ENCODE peak calls at places on chromosomes 3 and 15, in nine cellular contexts. One of them, this sample, is unnamed.
A peak's percentile ranks its signal among the peaks of the same experiment; 100 is the strongest.

GRCh38 chr15:84950570-84951111 is 31.0 kb upstream of the PDE8A start:
- DNase-seq in PC-9: no peak
- DNase-seq in IMR-90: no peak
- DNase-seq in fibroblast of lung: no peak
- DNase-seq in endothelial cell of umbilical vein: no peak
- DNase-seq in HCT116: no peak
- DNase-seq in K562: peak; percentile 61
- DNase-seq in GM23338: no peak
- DNase-seq in neural progenitor cell: no peak
- DNase-seq in this sample: no peak

GRCh38 chr3:127535901-127536817 is 54.4 kb downstream of the TPRA1 start:
- DNase-seq in IMR-90: no peak
- DNase-seq in endothelial cell of umbilical vein: no peak
- DNase-seq in PC-9: no peak
- DNase-seq in GM23338: no peak
- DNase-seq in fibroblast of lung: no peak
- DNase-seq in K562: no peak
- DNase-seq in HCT116: no peak
- DNase-seq in neural progenitor cell: no peak
- DNase-seq in this sample: no peak

GRCh38 chr15:70068783-70069565 is 28.7 kb downstream of the TLE3 start:
- DNase-seq in IMR-90: no peak
- DNase-seq in GM23338: no peak
- DNase-seq in PC-9: no peak
- DNase-seq in neural progenitor cell: no peak
- DNase-seq in HCT116: no peak
- DNase-seq in endothelial cell of umbilical vein: no peak
- DNase-seq in fibroblast of lung: no peak
- DNase-seq in K562: no peak
- DNase-seq in this sample: no peak

GRCh38 chr15:81484076-81484475 is 110.1 kb upstream of the TMC3 start:
- DNase-seq in GM23338: no peak
- DNase-seq in HCT116: no peak
- DNase-seq in fibroblast of lung: no peak
- DNase-seq in IMR-90: no peak
- DNase-seq in PC-9: no peak
- DNase-seq in neural progenitor cell: no peak
- DNase-seq in endothelial cell of umbilical vein: no peak
- DNase-seq in K562: no peak
- DNase-seq in this sample: no peak

GRCh38 chr3:134294302-134294925 is 43.8 kb upstream of the RYK start:
- DNase-seq in PC-9: no peak
- DNase-seq in IMR-90: no peak
- DNase-seq in neural progenitor cell: no peak
- DNase-seq in GM23338: no peak
- DNase-seq in endothelial cell of umbilical vein: no peak
- DNase-seq in fibroblast of lung: no peak
- DNase-seq in HCT116: no peak
- DNase-seq in K562: no peak
- DNase-seq in this sample: no peak

GRCh38 chr3:192816274-192816853 is 89.0 kb upstream of the FGF12 start:
- DNase-seq in GM23338: peak; percentile 72
- DNase-seq in endothelial cell of umbilical vein: peak; percentile 68
- DNase-seq in K562: peak; percentile 17
- DNase-seq in neural progenitor cell: peak; percentile 55
- DNase-seq in PC-9: peak; percentile 29
- DNase-seq in fibroblast of lung: peak; percentile 75
- DNase-seq in HCT116: peak; percentile 33
- DNase-seq in IMR-90: peak; percentile 73
- DNase-seq in this sample: no peak

GRCh38 chr15:74995779-74996765 is 709 bp downstream of the SCAMP5 start:
- DNase-seq in fibroblast of lung: no peak
- DNase-seq in PC-9: no peak
- DNase-seq in K562: no peak
- DNase-seq in IMR-90: no peak
- DNase-seq in GM23338: peak; percentile 74
- DNase-seq in endothelial cell of umbilical vein: no peak
- DNase-seq in HCT116: no peak
- DNase-seq in neural progenitor cell: peak; percentile 66
- DNase-seq in this sample: no peak

GRCh38 chr3:50050361-50050760 is 38.4 kb upstream of the RBM5 start:
- DNase-seq in PC-9: no peak
- DNase-seq in HCT116: no peak
- DNase-seq in neural progenitor cell: no peak
- DNase-seq in GM23338: no peak
- DNase-seq in fibroblast of lung: peak; percentile 79
- DNase-seq in endothelial cell of umbilical vein: peak; percentile 53
- DNase-seq in IMR-90: peak; percentile 83
- DNase-seq in K562: no peak
- DNase-seq in this sample: peak; percentile 86

GRCh38 chr3:12629560-12629959 is 34.4 kb downstream of the RAF1 start:
- DNase-seq in K562: no peak
- DNase-seq in neural progenitor cell: no peak
- DNase-seq in HCT116: no peak
- DNase-seq in GM23338: no peak
- DNase-seq in fibroblast of lung: peak; percentile 60
- DNase-seq in IMR-90: peak; percentile 59
- DNase-seq in PC-9: no peak
- DNase-seq in endothelial cell of umbilical vein: no peak
- DNase-seq in this sample: peak; percentile 27

GRCh38 chr15:39591896-39592315 is 11.0 kb downstream of the THBS1 start:
- DNase-seq in PC-9: no peak
- DNase-seq in endothelial cell of umbilical vein: no peak
- DNase-seq in neural progenitor cell: no peak
- DNase-seq in IMR-90: peak; percentile 46
- DNase-seq in K562: no peak
- DNase-seq in fibroblast of lung: no peak
- DNase-seq in HCT116: no peak
- DNase-seq in GM23338: no peak
- DNase-seq in this sample: no peak

DNA sequence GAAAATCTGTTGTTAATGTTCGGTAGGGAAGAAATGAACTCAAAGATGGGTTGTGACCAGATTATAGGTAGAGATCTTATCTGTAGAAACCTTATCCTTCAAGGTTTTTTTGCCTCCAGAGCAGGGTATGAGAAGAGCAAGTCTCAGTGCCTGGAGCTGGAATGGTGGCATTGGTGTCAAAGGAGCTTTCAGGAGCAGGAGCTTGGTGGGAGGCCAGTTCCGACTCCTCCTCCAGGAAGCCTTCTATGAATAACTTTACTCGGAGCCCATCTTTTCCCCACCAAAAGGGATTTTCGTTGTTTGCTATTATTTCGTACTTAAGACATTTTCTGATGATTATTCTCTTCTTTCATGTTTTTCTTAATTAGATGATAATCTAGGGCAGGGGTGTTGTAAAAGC is 91.8 kb downstream of the GHSR start:
- DNase-seq in IMR-90: no peak
- DNase-seq in HCT116: no peak
- DNase-seq in neural progenitor cell: no peak
- DNase-seq in PC-9: no peak
- DNase-seq in GM23338: no peak
- DNase-seq in fibroblast of lung: no peak
- DNase-seq in K562: no peak
- DNase-seq in endothelial cell of umbilical vein: no peak
- DNase-seq in this sample: no peak
- H3K36me3 ChIP-seq in IMR-90: peaks cover 29% of the 10 kb centered on the region
- H3K36me3 ChIP-seq in HCT116: peaks cover 3% of the 10 kb centered on the region
- H3K36me3 ChIP-seq in neural progenitor cell: no peaks in the 10 kb centered on the region
- H3K36me3 ChIP-seq in PC-9: peaks cover 77% of the 10 kb centered on the region
- H3K36me3 ChIP-seq in GM23338: no peaks in the 10 kb centered on the region
- H3K36me3 ChIP-seq in fibroblast of lung: peaks cover 5% of the 10 kb centered on the region
- H3K36me3 ChIP-seq in K562: peaks cover 54% of the 10 kb centered on the region
- H3K36me3 ChIP-seq in endothelial cell of umbilical vein: peaks cover 25% of the 10 kb centered on the region
- H3K36me3 ChIP-seq in this sample: peaks cover 29% of the 10 kb centered on the region

GRCh38 chr15:64842099-64842940 is 605 bp downstream of the PLEKHO2 start:
- DNase-seq in endothelial cell of umbilical vein: peak; percentile 48
- DNase-seq in neural progenitor cell: peak; percentile 42
- DNase-seq in HCT116: no peak
- DNase-seq in GM23338: peak; percentile 37
- DNase-seq in fibroblast of lung: no peak
- DNase-seq in K562: no peak
- DNase-seq in IMR-90: peak; percentile 24
- DNase-seq in PC-9: no peak
- DNase-seq in this sample: no peak

GRCh38 chr15:64844576-64845140 is 2.9 kb downstream of the PLEKHO2 start:
- DNase-seq in endothelial cell of umbilical vein: no peak
- DNase-seq in neural progenitor cell: peak; percentile 39
- DNase-seq in K562: no peak
- DNase-seq in fibroblast of lung: no peak
- DNase-seq in HCT116: no peak
- DNase-seq in GM23338: no peak
- DNase-seq in PC-9: no peak
- DNase-seq in IMR-90: no peak
- DNase-seq in this sample: no peak

GRCh38 chr15:64841258-64842098 is at the start of gene PLEKHO2:
- DNase-seq in endothelial cell of umbilical vein: peak; percentile 93
- DNase-seq in GM23338: peak; percentile 99
- DNase-seq in neural progenitor cell: peak; percentile 98
- DNase-seq in K562: peak; percentile 96
- DNase-seq in HCT116: peak; percentile 73
- DNase-seq in fibroblast of lung: peak; percentile 96
- DNase-seq in PC-9: peak; percentile 92
- DNase-seq in IMR-90: peak; percentile 92
- DNase-seq in this sample: peak; percentile 85

GRCh38 chr15:64843996-64844395 is 2.3 kb downstream of the PLEKHO2 start:
- DNase-seq in fibroblast of lung: no peak
- DNase-seq in HCT116: no peak
- DNase-seq in IMR-90: no peak
- DNase-seq in GM23338: no peak
- DNase-seq in K562: no peak
- DNase-seq in neural progenitor cell: peak; percentile 1
- DNase-seq in PC-9: no peak
- DNase-seq in endothelial cell of umbilical vein: no peak
- DNase-seq in this sample: no peak

DNA sequence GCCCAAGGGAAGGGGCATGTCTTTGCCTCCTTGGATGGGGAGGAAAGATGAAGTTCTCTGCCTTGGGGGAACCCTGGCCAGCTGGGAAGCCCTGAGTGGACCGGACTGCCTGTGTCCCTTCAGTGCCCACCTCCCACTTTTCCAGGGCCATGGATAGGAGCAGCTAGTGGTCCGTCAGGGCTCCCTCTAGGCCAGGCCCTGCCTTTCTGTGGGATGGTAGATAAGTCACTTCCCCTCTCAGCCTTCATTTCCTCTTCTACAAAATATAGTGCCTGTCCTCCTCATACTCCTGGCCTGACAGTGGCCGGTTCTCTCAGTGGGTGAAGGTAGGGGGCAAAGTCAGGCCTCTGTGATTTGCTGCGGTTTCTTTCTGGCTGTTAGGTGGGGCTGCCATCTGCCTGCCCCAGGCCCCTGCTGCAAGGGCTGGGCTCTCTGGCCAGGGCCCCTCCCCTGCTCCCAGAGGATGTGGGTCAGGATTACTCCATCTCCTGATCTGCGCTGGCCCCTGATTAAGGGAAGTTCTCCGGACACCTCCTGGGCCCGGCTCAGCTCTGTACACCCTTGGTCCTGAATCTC is 1.4 kb downstream of the PLEKHO2 start:
- DNase-seq in neural progenitor cell: no peak
- DNase-seq in endothelial cell of umbilical vein: peak; percentile 74
- DNase-seq in HCT116: no peak
- DNase-seq in fibroblast of lung: peak; percentile 64
- DNase-seq in IMR-90: peak; percentile 59
- DNase-seq in K562: no peak
- DNase-seq in PC-9: no peak
- DNase-seq in GM23338: no peak
- DNase-seq in this sample: no peak
- H4K20me1 ChIP-seq in neural progenitor cell: peaks cover 43% of the 10 kb centered on the region
- H4K20me1 ChIP-seq in endothelial cell of umbilical vein: no peaks in the 10 kb centered on the region
- H4K20me1 ChIP-seq in HCT116: no peaks in the 10 kb centered on the region
- H4K20me1 ChIP-seq in fibroblast of lung: peaks cover 4% of the 10 kb centered on the region
- H4K20me1 ChIP-seq in IMR-90: peaks cover 63% of the 10 kb centered on the region
- H4K20me1 ChIP-seq in K562: peaks cover 3% of the 10 kb centered on the region
- H4K20me1 ChIP-seq in PC-9: no peaks in the 10 kb centered on the region
- H4K20me1 ChIP-seq in GM23338: peaks cover 58% of the 10 kb centered on the region
- H4K20me1 ChIP-seq in this sample: peaks cover 58% of the 10 kb centered on the region

GRCh38 chr15:80153900-80154299 is 1.1 kb downstream of the FAH start:
- DNase-seq in PC-9: no peak
- DNase-seq in HCT116: no peak
- DNase-seq in endothelial cell of umbilical vein: no peak
- DNase-seq in GM23338: no peak
- DNase-seq in fibroblast of lung: peak; percentile 51
- DNase-seq in IMR-90: peak; percentile 13
- DNase-seq in neural progenitor cell: no peak
- DNase-seq in K562: peak; percentile 36
- DNase-seq in this sample: no peak
- H3K4me3 ChIP-seq in PC-9: peak overlapping the region; percentile 60
- H3K4me3 ChIP-seq in HCT116: no peak overlapping the region
- H3K4me3 ChIP-seq in endothelial cell of umbilical vein: no peak overlapping the region
- H3K4me3 ChIP-seq in GM23338: peak overlapping the region; percentile 90
- H3K4me3 ChIP-seq in fibroblast of lung: peak overlapping the region; percentile 53
- H3K4me3 ChIP-seq in IMR-90: no peak overlapping the region
- H3K4me3 ChIP-seq in neural progenitor cell: peak overlapping the region; percentile 66
- H3K4me3 ChIP-seq in K562: peak overlapping the region; percentile 58
- H3K4me3 ChIP-seq in this sample: peak overlapping the region; percentile 83

DNA sequence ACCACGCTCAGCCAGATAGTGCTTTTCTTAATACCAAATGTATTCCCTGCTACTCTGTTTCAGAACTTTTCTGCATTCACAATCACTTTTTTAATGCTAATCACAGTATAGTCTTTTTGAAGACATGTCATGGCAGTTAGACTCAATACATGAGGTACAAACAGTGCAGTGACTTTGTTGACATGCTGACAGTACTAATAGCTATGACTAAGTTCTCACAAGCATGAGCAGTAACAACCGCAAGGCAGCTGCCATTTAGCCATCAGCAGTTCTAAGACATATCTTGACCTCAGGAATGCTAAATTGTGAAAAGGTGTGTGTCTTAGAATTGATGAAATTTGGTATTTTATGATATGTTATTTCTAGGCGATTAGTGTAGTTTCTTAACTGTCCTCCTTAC is 60.7 kb upstream of the FURIN start:
- DNase-seq in neural progenitor cell: no peak
- DNase-seq in HCT116: no peak
- DNase-seq in IMR-90: no peak
- DNase-seq in K562: no peak
- DNase-seq in fibroblast of lung: no peak
- DNase-seq in PC-9: no peak
- DNase-seq in endothelial cell of umbilical vein: no peak
- DNase-seq in GM23338: no peak
- DNase-seq in this sample: no peak
- H3K36me3 ChIP-seq in neural progenitor cell: peaks cover 12% of the 10 kb centered on the region
- H3K36me3 ChIP-seq in HCT116: peaks cover 11% of the 10 kb centered on the region
- H3K36me3 ChIP-seq in IMR-90: peaks cover 2% of the 10 kb centered on the region
- H3K36me3 ChIP-seq in K562: peaks cover 90% of the 10 kb centered on the region
- H3K36me3 ChIP-seq in fibroblast of lung: no peaks in the 10 kb centered on the region
- H3K36me3 ChIP-seq in PC-9: peaks cover 10% of the 10 kb centered on the region
- H3K36me3 ChIP-seq in endothelial cell of umbilical vein: peaks cover 6% of the 10 kb centered on the region
- H3K36me3 ChIP-seq in GM23338: peaks cover 12% of the 10 kb centered on the region
- H3K36me3 ChIP-seq in this sample: peaks cover 3% of the 10 kb centered on the region